ENCODE peak calls at places on chromosomes 4 and X, in seven cellular contexts. One of them, this sample, is unnamed.

GRCh38 chr4:91340843-91341242 is 962.9 kb upstream of the GRID2 start:
- DNase-seq in NCI-H187 treated with DMSO at 0.1 percent for 48 hours: no peak
- DNase-seq in effector CD4-positive, alpha-beta T cell: no peak
- DNase-seq in right atrium auricular region: no peak
- DNase-seq in mesothelial cell of epicardium: no peak
- DNase-seq in hepatic stellate cell: no peak
- DNase-seq in cardiac fibroblast: no peak
- DNase-seq in this sample: no peak

GRCh38 chrX:74371823-74372222 is 49.5 kb upstream of the SLC16A2 start:
- DNase-seq in NCI-H187 treated with DMSO at 0.1 percent for 48 hours: no peak
- DNase-seq in effector CD4-positive, alpha-beta T cell: no peak
- DNase-seq in right atrium auricular region: no peak
- DNase-seq in mesothelial cell of epicardium: no peak
- DNase-seq in hepatic stellate cell: no peak
- DNase-seq in cardiac fibroblast: no peak
- DNase-seq in this sample: no peak

GRCh38 chr4:73221734-73222133 is 36.9 kb downstream of the ANKRD17 start:
- DNase-seq in NCI-H187 treated with DMSO at 0.1 percent for 48 hours: no peak
- DNase-seq in effector CD4-positive, alpha-beta T cell: no peak
- DNase-seq in right atrium auricular region: no peak
- DNase-seq in mesothelial cell of epicardium: no peak
- DNase-seq in hepatic stellate cell: no peak
- DNase-seq in cardiac fibroblast: no peak
- DNase-seq in this sample: no peak

GRCh38 chr4:47705326-47705981 is 132.4 kb downstream of the CORIN start:
- DNase-seq in NCI-H187 treated with DMSO at 0.1 percent for 48 hours: no peak
- DNase-seq in effector CD4-positive, alpha-beta T cell: no peak
- DNase-seq in right atrium auricular region: no peak
- DNase-seq in mesothelial cell of epicardium: no peak
- DNase-seq in hepatic stellate cell: no peak
- DNase-seq in cardiac fibroblast: peak
- DNase-seq in this sample: no peak

GRCh38 chr4:1086011-1086410 is 27.4 kb downstream of the RNF212 start:
- DNase-seq in NCI-H187 treated with DMSO at 0.1 percent for 48 hours: no peak
- DNase-seq in effector CD4-positive, alpha-beta T cell: no peak
- DNase-seq in right atrium auricular region: no peak
- DNase-seq in mesothelial cell of epicardium: no peak
- DNase-seq in hepatic stellate cell: no peak
- DNase-seq in cardiac fibroblast: no peak
- DNase-seq in this sample: no peak

GRCh38 chr4:136740326-136740725 is 792.0 kb downstream of the PCDH18 start:
- DNase-seq in NCI-H187 treated with DMSO at 0.1 percent for 48 hours: no peak
- DNase-seq in effector CD4-positive, alpha-beta T cell: no peak
- DNase-seq in right atrium auricular region: no peak
- DNase-seq in mesothelial cell of epicardium: no peak
- DNase-seq in hepatic stellate cell: no peak
- DNase-seq in cardiac fibroblast: no peak
- DNase-seq in this sample: no peak

GRCh38 chr4:76590847-76591281 is 155.8 kb downstream of the SHROOM3 start:
- DNase-seq in NCI-H187 treated with DMSO at 0.1 percent for 48 hours: no peak
- DNase-seq in effector CD4-positive, alpha-beta T cell: no peak
- DNase-seq in right atrium auricular region: no peak
- DNase-seq in mesothelial cell of epicardium: no peak
- DNase-seq in hepatic stellate cell: no peak
- DNase-seq in cardiac fibroblast: peak
- DNase-seq in this sample: no peak

GRCh38 chr4:13521047-13521446 is 23.3 kb downstream of the NKX3-2 start:
- DNase-seq in NCI-H187 treated with DMSO at 0.1 percent for 48 hours: no peak
- DNase-seq in effector CD4-positive, alpha-beta T cell: no peak
- DNase-seq in right atrium auricular region: no peak
- DNase-seq in mesothelial cell of epicardium: no peak
- DNase-seq in hepatic stellate cell: no peak
- DNase-seq in cardiac fibroblast: no peak
- DNase-seq in this sample: no peak